ENCODE peak calls at places on chromosomes 1 and 21, in five cellular contexts. One of them, this sample, is unnamed.

GRCh38 chr1:89525169-89525855 is 683 bp downstream of the LRRC8B start:
- DNase-seq in GM12878: peak
- DNase-seq in H1: no peak
- DNase-seq in NT2/D1: no peak
- DNase-seq in HepG2: peak
- DNase-seq in this sample: peak

GRCh38 chr1:201573923-201574322 is 35.0 kb downstream of the NAV1 start:
- DNase-seq in GM12878: no peak
- DNase-seq in H1: no peak
- DNase-seq in NT2/D1: no peak
- DNase-seq in HepG2: no peak
- DNase-seq in this sample: no peak

GRCh38 chr1:89519779-89520358 is 4.8 kb upstream of the LRRC8B start:
- DNase-seq in GM12878: no peak
- DNase-seq in H1: no peak
- DNase-seq in NT2/D1: no peak
- DNase-seq in HepG2: peak
- DNase-seq in this sample: peak

GRCh38 chr1:91091812-91092211 is 70.0 kb upstream of the ZNF644 start:
- DNase-seq in GM12878: no peak
- DNase-seq in H1: no peak
- DNase-seq in NT2/D1: no peak
- DNase-seq in HepG2: peak
- DNase-seq in this sample: no peak

GRCh38 chr1:204923209-204923608 is 52.5 kb downstream of the NFASC start:
- DNase-seq in GM12878: no peak
- DNase-seq in H1: no peak
- DNase-seq in NT2/D1: no peak
- DNase-seq in HepG2: no peak
- DNase-seq in this sample: no peak

GRCh38 chr1:58929667-58930325 is 145.9 kb upstream of the JUN start:
- DNase-seq in GM12878: no peak
- DNase-seq in H1: no peak
- DNase-seq in NT2/D1: no peak
- DNase-seq in HepG2: no peak
- DNase-seq in this sample: no peak

GRCh38 chr1:40162791-40163441 is 1.7 kb downstream of the RLF start:
- DNase-seq in GM12878: no peak
- DNase-seq in H1: no peak
- DNase-seq in NT2/D1: no peak
- DNase-seq in HepG2: no peak
- DNase-seq in this sample: peak

GRCh38 chr1:215140135-215140534 is 57.6 kb downstream of the KCNK2 start:
- DNase-seq in GM12878: no peak
- DNase-seq in H1: no peak
- DNase-seq in NT2/D1: no peak
- DNase-seq in HepG2: no peak
- DNase-seq in this sample: no peak

GRCh38 chr1:236759252-236759859 is 35.7 kb upstream of the MTR start:
- DNase-seq in GM12878: peak
- DNase-seq in H1: no peak
- DNase-seq in NT2/D1: peak
- DNase-seq in HepG2: peak
- DNase-seq in this sample: peak

GRCh38 chr1:185938396-185938795 is 204.2 kb downstream of the HMCN1 start:
- DNase-seq in GM12878: no peak
- DNase-seq in H1: no peak
- DNase-seq in NT2/D1: no peak
- DNase-seq in HepG2: no peak
- DNase-seq in this sample: no peak

GRCh38 chr1:94755675-94756074 is 64.5 kb upstream of the SLC44A3 start:
- DNase-seq in GM12878: no peak
- DNase-seq in H1: no peak
- DNase-seq in NT2/D1: no peak
- DNase-seq in HepG2: peak
- DNase-seq in this sample: no peak

GRCh38 chr21:26732442-26733221 is 112.6 kb downstream of the ADAMTS1 start:
- DNase-seq in GM12878: no peak
- DNase-seq in H1: peak
- DNase-seq in NT2/D1: peak
- DNase-seq in HepG2: peak
- DNase-seq in this sample: peak
- TF ChIP-seq SUZ12 in GM12878: no peak
- TF ChIP-seq SUZ12 in H1: no peak
- TF ChIP-seq SUZ12 in NT2/D1: no peak
- TF ChIP-seq SUZ12 in HepG2: no peak
- TF ChIP-seq SUZ12 in this sample: no peak

GRCh38 chr21:45050361-45050785 is 24.0 kb upstream of the ADARB1 start:
- DNase-seq in GM12878: no peak
- DNase-seq in H1: no peak
- DNase-seq in NT2/D1: no peak
- DNase-seq in HepG2: no peak
- DNase-seq in this sample: no peak
- TF ChIP-seq SUZ12 in GM12878: no peak
- TF ChIP-seq SUZ12 in H1: no peak
- TF ChIP-seq SUZ12 in NT2/D1: no peak
- TF ChIP-seq SUZ12 in HepG2: no peak
- TF ChIP-seq SUZ12 in this sample: no peak

DNA sequence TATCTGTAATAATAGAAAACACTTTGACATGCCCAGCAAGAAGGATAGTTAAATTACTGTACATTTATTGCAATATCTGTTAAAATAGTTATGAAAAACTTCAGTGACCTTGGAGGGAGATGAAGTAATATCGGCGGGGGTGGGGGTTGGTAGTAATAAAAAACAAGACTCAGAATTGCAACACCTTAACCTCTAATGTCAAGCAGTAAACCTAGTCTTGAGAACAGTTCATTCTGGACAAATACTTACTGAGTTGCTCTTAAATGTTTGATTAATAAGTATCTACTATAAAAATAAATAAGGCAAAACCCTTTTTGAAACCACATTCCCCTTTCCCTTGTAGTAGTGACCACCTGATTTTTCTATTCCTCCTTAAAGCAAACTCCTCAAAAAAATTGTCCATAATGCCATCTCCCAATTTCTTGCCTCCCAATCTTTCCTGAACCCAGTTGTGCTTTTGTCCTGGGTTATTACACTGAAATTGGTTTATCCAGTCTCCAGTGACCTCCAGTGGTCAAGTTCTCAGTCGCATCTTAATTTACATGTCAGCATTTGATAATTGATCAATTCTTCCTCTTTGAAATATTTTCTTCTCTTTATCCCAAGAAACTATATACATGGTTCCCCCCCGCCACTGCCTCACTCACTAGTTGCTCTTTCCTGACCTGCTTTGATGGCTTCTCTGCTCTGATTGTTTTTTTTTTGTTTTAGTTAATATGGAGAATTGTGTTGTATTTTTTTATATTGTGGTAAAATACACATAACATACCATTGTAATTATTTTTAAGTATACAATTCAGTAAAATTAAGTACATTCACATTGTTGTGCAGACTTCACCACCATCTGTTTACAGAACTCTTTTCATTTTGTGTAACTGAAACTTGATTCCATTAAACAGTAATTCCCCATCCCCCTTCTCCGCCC is 36.8 kb downstream of the RAP1A start:
- DNase-seq in GM12878: no peak
- DNase-seq in H1: no peak
- DNase-seq in NT2/D1: peak
- DNase-seq in HepG2: peak
- DNase-seq in this sample: peak
- TF ChIP-seq SUZ12 in GM12878: no peak
- TF ChIP-seq SUZ12 in H1: no peak
- TF ChIP-seq SUZ12 in NT2/D1: no peak
- TF ChIP-seq SUZ12 in HepG2: no peak
- TF ChIP-seq SUZ12 in this sample: no peak

GRCh38 chr1:219772265-219773036 is 155.9 kb downstream of the SLC30A10 start:
- DNase-seq in GM12878: no peak
- DNase-seq in H1: no peak
- DNase-seq in NT2/D1: no peak
- DNase-seq in HepG2: no peak
- DNase-seq in this sample: no peak

GRCh38 chr1:219773110-219773509 is 155.2 kb downstream of the SLC30A10 start:
- DNase-seq in GM12878: no peak
- DNase-seq in H1: no peak
- DNase-seq in NT2/D1: no peak
- DNase-seq in HepG2: no peak
- DNase-seq in this sample: no peak

GRCh38 chr1:219774386-219774785 is 154.0 kb downstream of the SLC30A10 start:
- DNase-seq in GM12878: no peak
- DNase-seq in H1: no peak
- DNase-seq in NT2/D1: no peak
- DNase-seq in HepG2: no peak
- DNase-seq in this sample: no peak

GRCh38 chr1:219773775-219774174 is 154.6 kb downstream of the SLC30A10 start:
- DNase-seq in GM12878: peak
- DNase-seq in H1: no peak
- DNase-seq in NT2/D1: no peak
- DNase-seq in HepG2: no peak
- DNase-seq in this sample: no peak

DNA sequence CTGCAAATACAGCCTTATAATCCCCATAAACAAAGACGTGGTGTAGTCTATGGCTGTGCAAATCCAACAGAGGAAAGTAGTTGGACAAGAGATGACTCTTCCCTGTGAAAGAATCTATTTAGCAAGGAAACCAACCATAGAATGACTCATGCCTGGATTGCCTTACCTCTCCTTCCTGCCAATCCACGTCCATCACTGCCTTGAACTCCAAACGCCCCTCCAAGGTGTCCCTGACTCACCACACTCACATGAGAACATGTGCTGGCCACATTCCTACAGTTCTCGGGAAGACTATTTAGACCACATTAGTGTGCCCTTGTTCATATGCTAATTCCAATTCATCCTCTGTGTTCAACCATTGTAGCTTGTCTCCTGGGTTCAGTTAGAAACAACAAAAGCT is 157.3 kb downstream of the SLC30A10 start:
- DNase-seq in GM12878: no peak
- DNase-seq in H1: peak
- DNase-seq in NT2/D1: peak
- DNase-seq in HepG2: peak
- DNase-seq in this sample: no peak
- TF ChIP-seq SUZ12 in GM12878: no peak
- TF ChIP-seq SUZ12 in H1: no peak
- TF ChIP-seq SUZ12 in NT2/D1: no peak
- TF ChIP-seq SUZ12 in HepG2: no peak
- TF ChIP-seq SUZ12 in this sample: no peak

GRCh38 chr1:62247391-62248168 is 52.9 kb downstream of the L1TD1 start:
- DNase-seq in GM12878: no peak
- DNase-seq in H1: no peak
- DNase-seq in NT2/D1: no peak
- DNase-seq in HepG2: no peak
- DNase-seq in this sample: no peak
- TF ChIP-seq SUZ12 in GM12878: no peak
- TF ChIP-seq SUZ12 in H1: no peak
- TF ChIP-seq SUZ12 in NT2/D1: no peak
- TF ChIP-seq SUZ12 in HepG2: no peak
- TF ChIP-seq SUZ12 in this sample: no peak

GRCh38 chr1:189606047-189606446 is 871.6 kb downstream of the BRINP3 start:
- DNase-seq in GM12878: no peak
- DNase-seq in H1: no peak
- DNase-seq in NT2/D1: no peak
- DNase-seq in HepG2: no peak
- DNase-seq in this sample: no peak
- TF ChIP-seq SUZ12 in GM12878: no peak
- TF ChIP-seq SUZ12 in H1: no peak
- TF ChIP-seq SUZ12 in NT2/D1: no peak
- TF ChIP-seq SUZ12 in HepG2: no peak
- TF ChIP-seq SUZ12 in this sample: no peak

DNA sequence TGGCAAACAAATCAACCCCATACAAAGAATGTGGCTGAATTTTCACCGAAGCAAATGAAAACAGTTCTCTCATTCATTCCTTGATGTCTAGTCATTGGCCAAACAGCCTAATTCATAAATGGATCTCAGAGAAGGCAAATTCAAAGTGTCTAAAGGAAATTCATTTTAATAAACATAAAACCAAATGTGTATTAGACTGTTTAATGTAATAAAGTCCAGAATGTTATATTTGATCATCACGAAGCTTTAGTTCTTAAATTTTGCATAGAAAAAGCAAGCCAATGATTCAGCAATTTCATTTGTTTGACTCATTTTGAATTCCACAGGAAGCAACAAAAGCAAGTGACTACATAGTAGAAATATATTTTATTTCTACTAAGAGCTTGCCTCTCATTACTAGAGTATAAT is 379.2 kb upstream of the ADAMTS5 start:
- DNase-seq in GM12878: no peak
- DNase-seq in H1: no peak
- DNase-seq in NT2/D1: no peak
- DNase-seq in HepG2: no peak
- DNase-seq in this sample: no peak
- TF ChIP-seq SUZ12 in GM12878: no peak
- TF ChIP-seq SUZ12 in H1: no peak
- TF ChIP-seq SUZ12 in NT2/D1: no peak
- TF ChIP-seq SUZ12 in HepG2: no peak
- TF ChIP-seq SUZ12 in this sample: no peak

GRCh38 chr1:119778886-119779560 is 10.3 kb upstream of the HMGCS2 start:
- DNase-seq in GM12878: no peak
- DNase-seq in H1: no peak
- DNase-seq in NT2/D1: no peak
- DNase-seq in HepG2: no peak
- DNase-seq in this sample: no peak
- TF ChIP-seq SUZ12 in GM12878: no peak
- TF ChIP-seq SUZ12 in H1: no peak
- TF ChIP-seq SUZ12 in NT2/D1: no peak
- TF ChIP-seq SUZ12 in HepG2: no peak
- TF ChIP-seq SUZ12 in this sample: no peak

GRCh38 chr1:224689354-224689753 is 73.2 kb downstream of the CNIH3 start:
- DNase-seq in GM12878: no peak
- DNase-seq in H1: no peak
- DNase-seq in NT2/D1: no peak
- DNase-seq in HepG2: no peak
- DNase-seq in this sample: no peak

GRCh38 chr1:224681816-224682215 is 65.7 kb downstream of the CNIH3 start:
- DNase-seq in GM12878: no peak
- DNase-seq in H1: no peak
- DNase-seq in NT2/D1: no peak
- DNase-seq in HepG2: no peak
- DNase-seq in this sample: no peak

GRCh38 chr1:224683981-224684380 is 67.9 kb downstream of the CNIH3 start:
- DNase-seq in GM12878: no peak
- DNase-seq in H1: no peak
- DNase-seq in NT2/D1: no peak
- DNase-seq in HepG2: no peak
- DNase-seq in this sample: no peak

GRCh38 chr1:224687465-224687864 is 71.3 kb downstream of the CNIH3 start:
- DNase-seq in GM12878: no peak
- DNase-seq in H1: no peak
- DNase-seq in NT2/D1: no peak
- DNase-seq in HepG2: no peak
- DNase-seq in this sample: no peak

GRCh38 chr1:224684920-224685547 is 68.9 kb downstream of the CNIH3 start:
- DNase-seq in GM12878: no peak
- DNase-seq in H1: no peak
- DNase-seq in NT2/D1: no peak
- DNase-seq in HepG2: no peak
- DNase-seq in this sample: no peak
- TF ChIP-seq SUZ12 in GM12878: no peak
- TF ChIP-seq SUZ12 in H1: no peak
- TF ChIP-seq SUZ12 in NT2/D1: no peak
- TF ChIP-seq SUZ12 in HepG2: no peak
- TF ChIP-seq SUZ12 in this sample: no peak